ENCODE peak calls at places on chromosomes 4 and X, in eight cellular contexts. One of them, this sample, is unnamed.

GRCh38 chrX:148448686-148449085 is 51.7 kb upstream of the AFF2 start:
- DNase-seq in ELF-1: no peak
- DNase-seq in GM12891: no peak
- DNase-seq in NCI-H345: no peak
- DNase-seq in mammary epithelial cell: no peak
- DNase-seq in activated T-cell treated with anti-CD3 and anti-CD28 coated beads, Interleukin-2, amount 50 U/mL, for 48 hours: no peak
- DNase-seq in COR-L47: no peak
- DNase-seq in fibroblast of pulmonary artery: no peak
- DNase-seq in this sample: no peak

GRCh38 chrX:41408576-41408975 is 38.6 kb upstream of the NYX start:
- DNase-seq in mammary epithelial cell: no peak
- DNase-seq in NCI-H345: no peak
- DNase-seq in COR-L47: no peak
- DNase-seq in ELF-1: no peak
- DNase-seq in GM12891: no peak
- DNase-seq in fibroblast of pulmonary artery: no peak
- DNase-seq in activated T-cell treated with anti-CD3 and anti-CD28 coated beads, Interleukin-2, amount 50 U/mL, for 48 hours: no peak
- DNase-seq in this sample: no peak

GRCh38 chrX:7828594-7828993 is 14.4 kb upstream of the VCX start:
- DNase-seq in mammary epithelial cell: no peak
- DNase-seq in COR-L47: no peak
- DNase-seq in ELF-1: no peak
- DNase-seq in GM12891: no peak
- DNase-seq in NCI-H345: no peak
- DNase-seq in activated T-cell treated with anti-CD3 and anti-CD28 coated beads, Interleukin-2, amount 50 U/mL, for 48 hours: no peak
- DNase-seq in fibroblast of pulmonary artery: no peak
- DNase-seq in this sample: peak

GRCh38 chrX:124736553-124737240 is 390.3 kb downstream of the SH2D1A start:
- DNase-seq in fibroblast of pulmonary artery: no peak
- DNase-seq in COR-L47: peak
- DNase-seq in GM12891: no peak
- DNase-seq in NCI-H345: peak
- DNase-seq in activated T-cell treated with anti-CD3 and anti-CD28 coated beads, Interleukin-2, amount 50 U/mL, for 48 hours: peak
- DNase-seq in mammary epithelial cell: no peak
- DNase-seq in ELF-1: peak
- DNase-seq in this sample: no peak

GRCh38 chr4:173765731-173766130 is 235.7 kb upstream of the HAND2 start:
- DNase-seq in NCI-H345: no peak
- DNase-seq in ELF-1: no peak
- DNase-seq in COR-L47: no peak
- DNase-seq in GM12891: no peak
- DNase-seq in mammary epithelial cell: no peak
- DNase-seq in activated T-cell treated with anti-CD3 and anti-CD28 coated beads, Interleukin-2, amount 50 U/mL, for 48 hours: no peak
- DNase-seq in fibroblast of pulmonary artery: no peak
- DNase-seq in this sample: no peak

GRCh38 chrX:107706309-107706708 is 69.3 kb downstream of the TSC22D3 start:
- DNase-seq in ELF-1: no peak
- DNase-seq in GM12891: no peak
- DNase-seq in NCI-H345: no peak
- DNase-seq in mammary epithelial cell: no peak
- DNase-seq in activated T-cell treated with anti-CD3 and anti-CD28 coated beads, Interleukin-2, amount 50 U/mL, for 48 hours: no peak
- DNase-seq in fibroblast of pulmonary artery: no peak
- DNase-seq in COR-L47: no peak
- DNase-seq in this sample: no peak

GRCh38 chr4:66667249-66667648 is 878.1 kb downstream of the CENPC start:
- DNase-seq in ELF-1: no peak
- DNase-seq in mammary epithelial cell: no peak
- DNase-seq in NCI-H345: no peak
- DNase-seq in GM12891: no peak
- DNase-seq in fibroblast of pulmonary artery: no peak
- DNase-seq in activated T-cell treated with anti-CD3 and anti-CD28 coated beads, Interleukin-2, amount 50 U/mL, for 48 hours: no peak
- DNase-seq in COR-L47: no peak
- DNase-seq in this sample: no peak

GRCh38 chr4:95640337-95640736 is 91.6 kb upstream of the UNC5C start:
- DNase-seq in ELF-1: no peak
- DNase-seq in NCI-H345: no peak
- DNase-seq in GM12891: no peak
- DNase-seq in mammary epithelial cell: no peak
- DNase-seq in fibroblast of pulmonary artery: no peak
- DNase-seq in COR-L47: peak
- DNase-seq in activated T-cell treated with anti-CD3 and anti-CD28 coated beads, Interleukin-2, amount 50 U/mL, for 48 hours: no peak
- DNase-seq in this sample: peak

GRCh38 chr4:55297346-55297745 is 48.7 kb upstream of the SRD5A3 start:
- DNase-seq in ELF-1: peak
- DNase-seq in COR-L47: peak
- DNase-seq in mammary epithelial cell: peak
- DNase-seq in GM12891: no peak
- DNase-seq in NCI-H345: no peak
- DNase-seq in activated T-cell treated with anti-CD3 and anti-CD28 coated beads, Interleukin-2, amount 50 U/mL, for 48 hours: no peak
- DNase-seq in fibroblast of pulmonary artery: no peak
- DNase-seq in this sample: no peak

GRCh38 chr4:44760142-44760898 is 34.0 kb upstream of the GNPDA2 start:
- DNase-seq in GM12891: no peak
- DNase-seq in COR-L47: peak
- DNase-seq in fibroblast of pulmonary artery: peak
- DNase-seq in activated T-cell treated with anti-CD3 and anti-CD28 coated beads, Interleukin-2, amount 50 U/mL, for 48 hours: no peak
- DNase-seq in mammary epithelial cell: peak
- DNase-seq in ELF-1: no peak
- DNase-seq in NCI-H345: peak
- DNase-seq in this sample: peak

GRCh38 chrX:118974088-118974907 is at the start of gene LONRF3:
- DNase-seq in ELF-1: peak
- DNase-seq in mammary epithelial cell: no peak
- DNase-seq in GM12891: no peak
- DNase-seq in NCI-H345: peak
- DNase-seq in activated T-cell treated with anti-CD3 and anti-CD28 coated beads, Interleukin-2, amount 50 U/mL, for 48 hours: peak
- DNase-seq in COR-L47: no peak
- DNase-seq in fibroblast of pulmonary artery: peak
- DNase-seq in this sample: peak

GRCh38 chr4:102430511-102430910 is 70.6 kb upstream of the NFKB1 start:
- DNase-seq in GM12891: no peak
- DNase-seq in ELF-1: no peak
- DNase-seq in fibroblast of pulmonary artery: peak
- DNase-seq in NCI-H345: no peak
- DNase-seq in COR-L47: no peak
- DNase-seq in activated T-cell treated with anti-CD3 and anti-CD28 coated beads, Interleukin-2, amount 50 U/mL, for 48 hours: no peak
- DNase-seq in mammary epithelial cell: peak
- DNase-seq in this sample: no peak

GRCh38 chrX:20224814-20225487 is 41.8 kb downstream of the RPS6KA3 start:
- DNase-seq in COR-L47: no peak
- DNase-seq in fibroblast of pulmonary artery: no peak
- DNase-seq in ELF-1: peak
- DNase-seq in GM12891: no peak
- DNase-seq in activated T-cell treated with anti-CD3 and anti-CD28 coated beads, Interleukin-2, amount 50 U/mL, for 48 hours: no peak
- DNase-seq in NCI-H345: no peak
- DNase-seq in mammary epithelial cell: peak
- DNase-seq in this sample: no peak

GRCh38 chr4:8703401-8703696 is 110.8 kb downstream of the CPZ start:
- DNase-seq in NCI-H345: no peak
- DNase-seq in GM12891: no peak
- DNase-seq in COR-L47: no peak
- DNase-seq in fibroblast of pulmonary artery: no peak
- DNase-seq in activated T-cell treated with anti-CD3 and anti-CD28 coated beads, Interleukin-2, amount 50 U/mL, for 48 hours: no peak
- DNase-seq in mammary epithelial cell: no peak
- DNase-seq in ELF-1: no peak
- DNase-seq in this sample: no peak

GRCh38 chr4:6327220-6327917 is 57.7 kb downstream of the WFS1 start:
- DNase-seq in fibroblast of pulmonary artery: peak
- DNase-seq in mammary epithelial cell: peak
- DNase-seq in ELF-1: peak
- DNase-seq in GM12891: peak
- DNase-seq in COR-L47: peak
- DNase-seq in activated T-cell treated with anti-CD3 and anti-CD28 coated beads, Interleukin-2, amount 50 U/mL, for 48 hours: peak
- DNase-seq in NCI-H345: peak
- DNase-seq in this sample: peak

GRCh38 chrX:19085975-19086772 is 36.1 kb downstream of the ADGRG2 start:
- DNase-seq in NCI-H345: no peak
- DNase-seq in ELF-1: no peak
- DNase-seq in mammary epithelial cell: no peak
- DNase-seq in COR-L47: no peak
- DNase-seq in GM12891: no peak
- DNase-seq in activated T-cell treated with anti-CD3 and anti-CD28 coated beads, Interleukin-2, amount 50 U/mL, for 48 hours: no peak
- DNase-seq in fibroblast of pulmonary artery: no peak
- DNase-seq in this sample: no peak

GRCh38 chr4:14857986-14858385 is 144.3 kb upstream of the CPEB2 start:
- DNase-seq in fibroblast of pulmonary artery: no peak
- DNase-seq in COR-L47: no peak
- DNase-seq in activated T-cell treated with anti-CD3 and anti-CD28 coated beads, Interleukin-2, amount 50 U/mL, for 48 hours: no peak
- DNase-seq in GM12891: no peak
- DNase-seq in ELF-1: no peak
- DNase-seq in NCI-H345: no peak
- DNase-seq in mammary epithelial cell: no peak
- DNase-seq in this sample: no peak

GRCh38 chrX:56802921-56803848 is 74.1 kb downstream of the NBDY start:
- DNase-seq in NCI-H345: peak
- DNase-seq in activated T-cell treated with anti-CD3 and anti-CD28 coated beads, Interleukin-2, amount 50 U/mL, for 48 hours: peak
- DNase-seq in fibroblast of pulmonary artery: peak
- DNase-seq in COR-L47: no peak
- DNase-seq in GM12891: no peak
- DNase-seq in ELF-1: peak
- DNase-seq in mammary epithelial cell: peak
- DNase-seq in this sample: peak

GRCh38 chr4:25096553-25097443 is 63.5 kb downstream of the SEPSECS start:
- DNase-seq in COR-L47: no peak
- DNase-seq in NCI-H345: no peak
- DNase-seq in fibroblast of pulmonary artery: no peak
- DNase-seq in GM12891: no peak
- DNase-seq in ELF-1: no peak
- DNase-seq in activated T-cell treated with anti-CD3 and anti-CD28 coated beads, Interleukin-2, amount 50 U/mL, for 48 hours: no peak
- DNase-seq in mammary epithelial cell: no peak
- DNase-seq in this sample: no peak

GRCh38 chr4:188779586-188779985 is 640.3 kb downstream of the TRIML1 start:
- DNase-seq in COR-L47: no peak
- DNase-seq in ELF-1: no peak
- DNase-seq in NCI-H345: no peak
- DNase-seq in fibroblast of pulmonary artery: no peak
- DNase-seq in GM12891: no peak
- DNase-seq in activated T-cell treated with anti-CD3 and anti-CD28 coated beads, Interleukin-2, amount 50 U/mL, for 48 hours: no peak
- DNase-seq in mammary epithelial cell: peak
- DNase-seq in this sample: no peak

GRCh38 chrX:53262918-53263394 is 18.4 kb downstream of the IQSEC2 start:
- DNase-seq in activated T-cell treated with anti-CD3 and anti-CD28 coated beads, Interleukin-2, amount 50 U/mL, for 48 hours: peak
- DNase-seq in COR-L47: no peak
- DNase-seq in mammary epithelial cell: peak
- DNase-seq in NCI-H345: no peak
- DNase-seq in ELF-1: no peak
- DNase-seq in GM12891: no peak
- DNase-seq in fibroblast of pulmonary artery: peak
- DNase-seq in this sample: no peak

GRCh38 chrX:108198420-108198819 is 106.8 kb downstream of the ATG4A start:
- DNase-seq in NCI-H345: no peak
- DNase-seq in fibroblast of pulmonary artery: peak
- DNase-seq in COR-L47: no peak
- DNase-seq in ELF-1: no peak
- DNase-seq in GM12891: no peak
- DNase-seq in activated T-cell treated with anti-CD3 and anti-CD28 coated beads, Interleukin-2, amount 50 U/mL, for 48 hours: no peak
- DNase-seq in mammary epithelial cell: no peak
- DNase-seq in this sample: no peak

GRCh38 chr4:177427097-177427665 is 15.1 kb downstream of the AGA start:
- DNase-seq in NCI-H345: no peak
- DNase-seq in GM12891: no peak
- DNase-seq in mammary epithelial cell: no peak
- DNase-seq in COR-L47: no peak
- DNase-seq in activated T-cell treated with anti-CD3 and anti-CD28 coated beads, Interleukin-2, amount 50 U/mL, for 48 hours: no peak
- DNase-seq in ELF-1: no peak
- DNase-seq in fibroblast of pulmonary artery: no peak
- DNase-seq in this sample: no peak

GRCh38 chr4:156970501-156971167 is 965 bp downstream of the PDGFC start:
- DNase-seq in activated T-cell treated with anti-CD3 and anti-CD28 coated beads, Interleukin-2, amount 50 U/mL, for 48 hours: peak
- DNase-seq in mammary epithelial cell: peak
- DNase-seq in ELF-1: peak
- DNase-seq in NCI-H345: peak
- DNase-seq in COR-L47: peak
- DNase-seq in fibroblast of pulmonary artery: peak
- DNase-seq in GM12891: no peak
- DNase-seq in this sample: peak

GRCh38 chrX:150450519-150451177 is 87.5 kb downstream of the MAMLD1 start:
- DNase-seq in activated T-cell treated with anti-CD3 and anti-CD28 coated beads, Interleukin-2, amount 50 U/mL, for 48 hours: no peak
- DNase-seq in NCI-H345: no peak
- DNase-seq in GM12891: no peak
- DNase-seq in COR-L47: no peak
- DNase-seq in fibroblast of pulmonary artery: no peak
- DNase-seq in ELF-1: no peak
- DNase-seq in mammary epithelial cell: peak
- DNase-seq in this sample: peak

GRCh38 chr4:42855779-42856178 is 36.7 kb upstream of the GRXCR1 start:
- DNase-seq in fibroblast of pulmonary artery: no peak
- DNase-seq in activated T-cell treated with anti-CD3 and anti-CD28 coated beads, Interleukin-2, amount 50 U/mL, for 48 hours: no peak
- DNase-seq in mammary epithelial cell: no peak
- DNase-seq in ELF-1: no peak
- DNase-seq in GM12891: no peak
- DNase-seq in NCI-H345: no peak
- DNase-seq in COR-L47: no peak
- DNase-seq in this sample: no peak

GRCh38 chr4:20260821-20261220 is 9.1 kb downstream of the SLIT2 start:
- DNase-seq in COR-L47: no peak
- DNase-seq in mammary epithelial cell: no peak
- DNase-seq in GM12891: no peak
- DNase-seq in fibroblast of pulmonary artery: peak
- DNase-seq in ELF-1: no peak
- DNase-seq in activated T-cell treated with anti-CD3 and anti-CD28 coated beads, Interleukin-2, amount 50 U/mL, for 48 hours: no peak
- DNase-seq in NCI-H345: no peak
- DNase-seq in this sample: no peak

GRCh38 chrX:85963736-85964135 is 83.6 kb downstream of the CHM start:
- DNase-seq in GM12891: no peak
- DNase-seq in mammary epithelial cell: peak
- DNase-seq in fibroblast of pulmonary artery: peak
- DNase-seq in activated T-cell treated with anti-CD3 and anti-CD28 coated beads, Interleukin-2, amount 50 U/mL, for 48 hours: no peak
- DNase-seq in ELF-1: no peak
- DNase-seq in COR-L47: no peak
- DNase-seq in NCI-H345: no peak
- DNase-seq in this sample: peak

GRCh38 chr4:183343730-183344129 is 21.5 kb upstream of the CLDN24 start:
- DNase-seq in mammary epithelial cell: no peak
- DNase-seq in fibroblast of pulmonary artery: no peak
- DNase-seq in NCI-H345: no peak
- DNase-seq in ELF-1: no peak
- DNase-seq in GM12891: no peak
- DNase-seq in activated T-cell treated with anti-CD3 and anti-CD28 coated beads, Interleukin-2, amount 50 U/mL, for 48 hours: no peak
- DNase-seq in COR-L47: no peak
- DNase-seq in this sample: no peak

GRCh38 chr4:134019657-134020056 is 181.9 kb downstream of the PABPC4L start:
- DNase-seq in GM12891: no peak
- DNase-seq in activated T-cell treated with anti-CD3 and anti-CD28 coated beads, Interleukin-2, amount 50 U/mL, for 48 hours: no peak
- DNase-seq in ELF-1: no peak
- DNase-seq in fibroblast of pulmonary artery: no peak
- DNase-seq in NCI-H345: no peak
- DNase-seq in COR-L47: no peak
- DNase-seq in mammary epithelial cell: no peak
- DNase-seq in this sample: no peak